ENCODE peak calls at places on chromosomes 16 and 17, in six cellular contexts. H is aorta, Q is lung, M is AG04450, U is pancreas, V is dorsolateral prefrontal cortex. W is an unnamed sample.

GRCh38 chr16:81463296-81463890 is 18.8 kb downstream of the CMIP start:
- DNase-seq in H (no peak), Q (no peak), M (no peak), U (no peak), V (no peak), W (no peak)

GRCh38 chr16:80054656-80055055 is 454.1 kb upstream of the MAF start:
- DNase-seq in H (no peak), Q (no peak), M (no peak), U (no peak), V (no peak), W (no peak)

GRCh38 chr17:28528329-28529011 is 22.3 kb downstream of the FOXN1 start:
- DNase-seq in H (no peak), Q (peak), M (no peak), U (no peak), V (no peak), W (no peak)

GRCh38 chr16:58628845-58629680 is 563 bp downstream of the CNOT1 start:
- DNase-seq in H (peak), Q (peak), M (peak), U (peak), V (peak), W (peak)

GRCh38 chr16:72859581-72859980 is 188.3 kb downstream of the ZFHX3 start:
- DNase-seq in H (no peak), Q (no peak), M (no peak), U (no peak), V (no peak), W (no peak)

GRCh38 chr16:6453742-6454141 is 878.9 kb upstream of the RBFOX1 start:
- DNase-seq in H (no peak), Q (no peak), M (no peak), U (no peak), V (no peak), W (no peak)

GRCh38 chr16:85361441-85362118 is 249.3 kb upstream of the CIBAR2 start:
- DNase-seq in H (no peak), Q (peak), M (no peak), U (peak), V (no peak), W (peak)

GRCh38 chr17:49875690-49876089 is 27.8 kb upstream of the TAC4 start:
- DNase-seq in H (no peak), Q (no peak), M (no peak), U (no peak), V (no peak), W (no peak)

GRCh38 chr17:41553987-41554680 is 17.7 kb downstream of the KRT9 start:
- DNase-seq in H (no peak), Q (no peak), M (no peak), U (no peak), V (no peak), W (no peak)

GRCh38 chr16:13909872-13910303 is 10.1 kb upstream of the ERCC4 start:
- DNase-seq in H (peak), Q (peak), M (peak), U (peak), V (no peak), W (peak)

GRCh38 chr17:13288248-13288647 is 270.4 kb upstream of the ELAC2 start:
- DNase-seq in H (no peak), Q (no peak), M (no peak), U (no peak), V (no peak), W (no peak)

GRCh38 chr17:66715076-66715675 is 119.7 kb upstream of the CACNG5 start:
- DNase-seq in H (no peak), Q (no peak), M (no peak), U (no peak), V (no peak), W (no peak)

GRCh38 chr17:33049781-33050414 is 58.3 kb downstream of the SPACA3 start:
- DNase-seq in H (no peak), Q (no peak), M (no peak), U (peak), V (peak), W (no peak)

GRCh38 chr16:649646-650045 is 481 bp downstream of the WDR90 start:
- DNase-seq in H (no peak), Q (no peak), M (no peak), U (no peak), V (no peak), W (no peak)

GRCh38 chr17:50719924-50720805 is 762 bp downstream of the LUC7L3 start:
- DNase-seq in H (no peak), Q (no peak), M (no peak), U (no peak), V (no peak), W (no peak)

GRCh38 chr17:49315974-49316570 is 46.0 kb downstream of the ZNF652 start:
- DNase-seq in H (no peak), Q (no peak), M (no peak), U (no peak), V (no peak), W (no peak)

DNA sequence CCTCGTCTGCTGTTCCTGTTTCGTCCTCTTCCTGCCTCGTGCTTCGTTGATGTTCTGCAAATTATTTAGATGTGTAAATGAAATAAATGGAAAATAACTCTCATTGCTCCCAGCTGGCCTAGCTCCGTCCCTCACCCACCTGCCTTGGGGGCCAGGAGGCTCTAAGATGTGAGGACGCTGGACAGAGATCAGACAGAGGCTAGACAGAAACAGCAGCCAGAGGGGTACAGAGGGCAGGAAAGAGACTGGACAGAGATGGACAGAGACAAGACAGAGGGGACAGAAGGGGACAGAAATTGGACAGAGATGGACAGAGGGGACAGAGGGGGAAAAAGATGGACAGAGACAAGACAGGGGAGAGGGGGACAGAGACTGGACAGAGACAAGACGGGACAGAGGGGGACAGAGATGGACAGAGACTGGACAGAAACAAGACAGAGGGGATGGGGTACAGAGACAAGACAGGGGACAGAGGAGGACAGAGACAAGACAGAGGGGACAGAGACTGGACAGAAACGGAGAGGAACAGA is 16.1 kb downstream of the UTS2R start:
- DNase-seq in H (no peak), Q (no peak), M (no peak), U (no peak), V (no peak), W (no peak)
- H3K27ac ChIP-seq in H (no peak), Q (no peak), M (no peak), U (no peak), V (no peak), W (no peak)

GRCh38 chr16:88920618-88921602 is 54.5 kb upstream of the PABPN1L start:
- DNase-seq in H (peak), Q (peak), M (peak), U (peak), V (no peak), W (peak)
- H3K27ac ChIP-seq in H (no peak), Q (peak), M (no peak), U (no peak), V (no peak), W (peak)

GRCh38 chr17:3710951-3711383 is 12.7 kb upstream of the HASPIN start:
- DNase-seq in H (no peak), Q (no peak), M (no peak), U (no peak), V (no peak), W (no peak)
- H3K27ac ChIP-seq in H (no peak), Q (no peak), M (no peak), U (no peak), V (no peak), W (no peak)

DNA sequence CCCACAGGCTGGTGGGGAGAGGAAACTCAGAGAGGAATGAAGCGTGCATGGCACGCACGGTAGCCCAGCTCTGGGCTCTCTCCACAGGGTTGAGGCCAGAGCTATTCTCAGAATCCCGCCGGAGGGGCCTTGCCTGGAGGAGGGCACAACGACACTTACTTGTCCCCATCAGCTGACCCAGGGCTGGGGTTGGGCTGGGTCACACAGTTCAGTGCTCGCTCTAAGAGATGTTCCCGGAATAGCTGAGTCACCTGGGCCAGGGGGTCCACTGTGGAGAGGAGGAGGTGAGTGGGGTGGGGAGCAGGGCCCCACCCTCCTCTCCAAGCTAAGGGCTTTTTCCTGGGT is 21.8 kb downstream of the SREBF1 start:
- DNase-seq in H (no peak), Q (no peak), M (no peak), U (no peak), V (no peak), W (peak)
- H3K27ac ChIP-seq in H (no peak), Q (peak), M (no peak), U (no peak), V (peak), W (peak)

GRCh38 chr17:31487063-31487647 is 95.7 kb downstream of the RAB11FIP4 start:
- DNase-seq in H (no peak), Q (no peak), M (no peak), U (no peak), V (no peak), W (no peak)
- H3K27ac ChIP-seq in H (no peak), Q (no peak), M (no peak), U (peak), V (peak), W (peak)

GRCh38 chr16:11004351-11004750 is 60.0 kb downstream of the CLEC16A start:
- DNase-seq in H (no peak), Q (no peak), M (no peak), U (no peak), V (no peak), W (no peak)

GRCh38 chr16:11005611-11005975 is 61.2 kb downstream of the CLEC16A start:
- DNase-seq in H (no peak), Q (no peak), M (no peak), U (no peak), V (no peak), W (no peak)

GRCh38 chr16:11007714-11008240 is 63.4 kb downstream of the CLEC16A start:
- DNase-seq in H (no peak), Q (no peak), M (no peak), U (no peak), V (no peak), W (no peak)

GRCh38 chr16:11004957-11005610 is 60.7 kb downstream of the CLEC16A start:
- DNase-seq in H (no peak), Q (no peak), M (peak), U (no peak), V (no peak), W (no peak)

DNA sequence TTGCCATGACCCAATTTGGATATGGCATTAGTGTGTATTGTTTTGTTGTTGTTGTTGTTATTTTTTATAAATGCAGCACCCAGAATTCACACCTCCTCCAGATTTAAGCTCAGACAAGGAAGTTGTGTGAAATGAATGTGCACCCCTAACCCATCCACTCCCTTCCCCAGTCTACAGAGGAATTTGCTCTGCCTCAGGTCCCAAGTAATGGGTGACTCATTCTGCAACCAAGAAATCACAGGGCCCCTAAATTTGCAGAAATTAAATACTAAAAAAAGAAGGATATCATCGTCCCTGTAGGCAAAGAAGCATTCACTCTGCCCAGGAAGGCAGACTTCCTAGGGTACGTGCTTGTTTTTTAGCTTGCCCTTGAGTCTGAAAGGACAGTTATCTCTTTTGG is 62.3 kb downstream of the CLEC16A start:
- DNase-seq in H (no peak), Q (no peak), M (no peak), U (no peak), V (no peak), W (no peak)
- H3K27ac ChIP-seq in H (no peak), Q (no peak), M (no peak), U (no peak), V (no peak), W (no peak)

W was measured in heart right ventricle.